ENCODE peak calls at places on chromosomes 16 and 17, in six cellular contexts. N is upper lobe of left lung, F is GM13976, E is heart left ventricle, S is SK-N-SH, U is activated B cell treated with CpG ODN at 0.5 μM for 24 hours. H is an unnamed sample.
A peak's percentile ranks its signal among the peaks of the same experiment; 100 is the strongest.

GRCh38 chr16:30030011-30030685 is 923 bp downstream of the TLCD3B start:
- DNase-seq in N (no peak), F (no peak), E (no peak), S (peak; percentile 63), U (no peak), H (peak; percentile 40)

GRCh38 chr17:10640475-10640874 is 16.6 kb downstream of the MYH3 start:
- DNase-seq in N (no peak), F (no peak), E (no peak), S (no peak), U (no peak), H (no peak)

GRCh38 chr16:87501117-87501516 is 8.3 kb upstream of the ZCCHC14 start:
- DNase-seq in N (no peak), F (no peak), E (no peak), S (no peak), U (no peak), H (no peak)

GRCh38 chr16:79980650-79981521 is 380.3 kb upstream of the MAF start:
- DNase-seq in N (peak; percentile 52), F (no peak), E (no peak), S (no peak), U (no peak), H (no peak)

GRCh38 chr16:83899272-83899897 is 470 bp downstream of the MLYCD start:
- DNase-seq in N (peak; percentile 91), F (peak; percentile 68), E (peak; percentile 77), S (peak; percentile 78), U (no peak), H (peak; percentile 60)

GRCh38 chr16:66478733-66479511 is 51.8 kb downstream of the BEAN1 start:
- DNase-seq in N (peak; percentile 56), F (peak; percentile 86), E (peak; percentile 80), S (peak; percentile 77), U (peak; percentile 63), H (peak; percentile 63)

GRCh38 chr16:57994778-57995177 is 5.7 kb downstream of the ZNF319 start:
- DNase-seq in N (no peak), F (peak; percentile 66), E (peak; percentile 74), S (peak; percentile 64), U (no peak), H (peak; percentile 73)

GRCh38 chr16:19295393-19295792 is 9.9 kb downstream of the CLEC19A start:
- DNase-seq in N (no peak), F (no peak), E (no peak), S (no peak), U (no peak), H (no peak)

GRCh38 chr17:2092253-2092652 is 37.4 kb downstream of the HIC1 start:
- DNase-seq in N (no peak), F (no peak), E (no peak), S (no peak), U (no peak), H (no peak)

GRCh38 chr17:75808905-75809621 is 24.5 kb downstream of the UNK start:
- DNase-seq in N (no peak), F (peak; percentile 82), E (no peak), S (peak; percentile 27), U (no peak), H (peak; percentile 80)

GRCh38 chr16:49623501-49624266 is 232.2 kb downstream of the ZNF423 start:
- DNase-seq in N (no peak), F (no peak), E (no peak), S (no peak), U (no peak), H (no peak)

GRCh38 chr17:76716146-76716833 is 5.5 kb upstream of the MXRA7 start:
- DNase-seq in N (no peak), F (no peak), E (no peak), S (no peak), U (no peak), H (no peak)

GRCh38 chr17:27602721-27603445 is 28.1 kb upstream of the LGALS9 start:
- DNase-seq in N (no peak), F (peak; percentile 87), E (peak; percentile 83), S (peak; percentile 87), U (peak; percentile 62), H (peak; percentile 88)

GRCh38 chr17:60141111-60142018 is 8.4 kb upstream of the CA4 start:
- DNase-seq in N (peak; percentile 83), F (no peak), E (peak; percentile 66), S (peak; percentile 34), U (no peak), H (peak; percentile 52)

GRCh38 chr16:57758331-57759117 is 23.0 kb downstream of the KATNB1 start:
- DNase-seq in N (peak; percentile 74), F (no peak), E (peak; percentile 67), S (no peak), U (no peak), H (no peak)

GRCh38 chr17:3956558-3956957 is 7.7 kb downstream of the ATP2A3 start:
- DNase-seq in N (no peak), F (no peak), E (no peak), S (no peak), U (no peak), H (no peak)

GRCh38 chr17:1027044-1027443 is 30.1 kb downstream of the TIMM22 start:
- DNase-seq in N (peak; percentile 73), F (no peak), E (no peak), S (no peak), U (no peak), H (no peak)

GRCh38 chr17:17134952-17135340 is 71.2 kb downstream of the PLD6 start:
- DNase-seq in N (no peak), F (no peak), E (peak; percentile 53), S (no peak), U (no peak), H (no peak)

GRCh38 chr17:51322390-51323029 is 62.2 kb downstream of the UTP18 start:
- DNase-seq in N (no peak), F (peak; percentile 40), E (no peak), S (peak; percentile 52), U (no peak), H (no peak)

GRCh38 chr17:37168731-37169353 is 206.9 kb upstream of the C17orf78 start:
- DNase-seq in N (no peak), F (no peak), E (no peak), S (no peak), U (no peak), H (no peak)

GRCh38 chr17:68961204-68961893 is 6.2 kb upstream of the ABCA8 start:
- DNase-seq in N (no peak), F (no peak), E (no peak), S (no peak), U (no peak), H (peak; percentile 51)

GRCh38 chr17:29557085-29557697 is 9.6 kb downstream of the ABHD15 start:
- DNase-seq in N (no peak), F (no peak), E (no peak), S (no peak), U (no peak), H (no peak)

DNA sequence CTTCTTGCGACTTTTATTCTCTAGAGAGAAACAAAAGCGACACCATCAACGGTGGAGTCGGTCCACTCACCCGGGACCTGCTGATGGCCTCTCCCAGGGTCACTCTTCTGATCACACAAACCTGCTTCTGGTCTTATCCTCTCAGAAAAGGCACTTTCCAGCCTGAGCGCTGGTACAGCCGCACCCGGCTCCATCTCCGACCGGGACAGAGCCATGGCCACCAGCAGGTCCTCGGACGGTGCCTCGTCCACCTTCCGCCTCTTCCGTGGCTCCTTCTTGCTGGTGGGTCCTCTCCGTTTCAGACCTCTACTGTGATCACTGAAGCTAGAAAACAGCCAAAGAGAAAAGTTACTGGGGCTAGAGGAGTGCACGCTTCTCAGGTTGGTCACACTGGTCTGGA is 13.7 kb downstream of the SLX4 start:
- DNase-seq in N (no peak), F (no peak), E (no peak), S (no peak), U (no peak), H (no peak)
- TF ChIP-seq CTCF in N (no peak), F (no peak), E (no peak), S (no peak), U (no peak), H (no peak)

GRCh38 chr17:57735707-57736106 is 9.4 kb downstream of the CCDC182 start:
- DNase-seq in N (no peak), F (no peak), E (no peak), S (peak; percentile 60), U (no peak), H (no peak)
- TF ChIP-seq CTCF in N (no peak), F (peak; percentile 22), E (no peak), S (peak; percentile 45), U (no peak), H (no peak)

DNA sequence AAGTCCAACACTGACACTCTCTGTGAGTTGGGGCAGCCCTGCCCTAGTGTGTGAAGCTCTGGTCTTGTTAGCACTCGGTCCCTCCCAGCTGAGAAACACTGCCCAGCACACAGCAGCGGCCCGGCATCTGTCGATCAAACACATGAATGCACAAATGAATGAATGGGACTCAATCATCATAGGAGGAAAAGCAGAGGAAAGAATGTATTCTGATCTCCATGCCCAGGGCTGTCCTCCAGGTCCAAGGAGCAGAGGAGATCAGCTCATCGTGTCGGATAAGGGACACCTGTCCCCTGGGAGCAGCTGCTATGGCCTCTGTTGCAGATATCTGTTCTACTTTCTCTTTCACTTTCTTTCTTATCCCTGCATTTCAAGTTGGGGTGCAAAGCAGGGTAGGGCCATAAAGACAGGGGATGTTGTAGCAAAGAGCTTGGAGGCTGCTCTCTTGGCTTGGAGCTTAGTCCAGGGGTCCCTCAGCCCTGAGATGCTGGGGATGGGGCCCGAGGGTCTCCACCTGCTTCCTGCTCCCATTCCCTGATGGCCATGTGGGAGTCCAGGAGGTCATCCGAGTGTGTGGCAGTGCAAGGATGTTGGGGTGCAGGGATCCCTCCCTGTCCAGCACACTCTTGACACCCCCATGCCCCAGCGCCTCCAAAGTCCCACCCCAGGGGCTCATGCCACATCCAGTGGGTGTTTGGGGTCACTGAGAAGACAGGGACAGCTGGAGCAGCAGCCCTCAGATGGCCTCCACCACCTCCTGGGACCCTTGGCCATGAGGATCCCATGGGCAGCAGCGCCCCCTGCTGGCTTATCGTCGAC is 88.2 kb downstream of the IRF8 start:
- DNase-seq in N (no peak), F (peak; percentile 84), E (no peak), S (peak; percentile 78), U (peak; percentile 36), H (peak; percentile 53)
- TF ChIP-seq CTCF in N (peak; percentile 15), F (no peak), E (peak; percentile 42), S (peak; percentile 36), U (no peak), H (peak; percentile 70)

GRCh38 chr16:3665508-3665907 is 11.0 kb downstream of the DNASE1 start:
- DNase-seq in N (no peak), F (no peak), E (peak; percentile 37), S (no peak), U (no peak), H (no peak)
- TF ChIP-seq CTCF in N (no peak), F (peak; percentile 17), E (no peak), S (no peak), U (no peak), H (no peak)

H was measured in glutamatergic neuron.